ENCODE peak calls at places on chromosomes 7 and 10, in four cellular contexts. A is EL, E is T-helper 9 cell, D is RWPE1. O is an unnamed sample.

GRCh38 chr7:143257501-143257900 is 5.7 kb upstream of the GSTK1 start:
- DNase-seq in A (peak; percentile 20), E (no peak), D (no peak), O (peak; percentile 80)

GRCh38 chr10:79202188-79203013 is 133.6 kb downstream of the ZMIZ1 start:
- DNase-seq in A (peak; percentile 51), E (peak; percentile 15), D (no peak), O (peak; percentile 89)

GRCh38 chr10:22319559-22320558 is 1.0 kb upstream of the BMI1 start:
- DNase-seq in A (no peak), E (no peak), D (no peak), O (peak; percentile 57)

GRCh38 chr10:31876616-31877352 is 51.8 kb downstream of the ARHGAP12 start:
- DNase-seq in A (no peak), E (no peak), D (no peak), O (no peak)

GRCh38 chr10:19811517-19811916 is 4.7 kb upstream of the PLXDC2 start:
- DNase-seq in A (no peak), E (no peak), D (no peak), O (peak; percentile 37)

GRCh38 chr7:2019693-2020511 is 212.8 kb downstream of the MAD1L1 start:
- DNase-seq in A (peak; percentile 89), E (no peak), D (peak; percentile 37), O (no peak)

GRCh38 chr7:103636153-103636552 is 190.1 kb upstream of the SLC26A5 start:
- DNase-seq in A (peak; percentile 44), E (no peak), D (no peak), O (peak; percentile 43)

GRCh38 chr10:83685458-83685857 is 453.9 kb upstream of the GHITM start:
- DNase-seq in A (no peak), E (no peak), D (no peak), O (no peak)

GRCh38 chr7:69656890-69657289 is 58.6 kb downstream of the AUTS2 start:
- DNase-seq in A (no peak), E (no peak), D (no peak), O (no peak)

GRCh38 chr10:116679351-116679750 is 58.6 kb downstream of the PNLIPRP2 start:
- DNase-seq in A (no peak), E (no peak), D (no peak), O (no peak)

GRCh38 chr10:49781247-49781646 is 19.1 kb upstream of the OGDHL start:
- DNase-seq in A (peak; percentile 44), E (no peak), D (no peak), O (peak; percentile 79)

GRCh38 chr7:108499575-108499974 is 26.4 kb downstream of the PNPLA8 start:
- DNase-seq in A (no peak), E (no peak), D (no peak), O (no peak)

GRCh38 chr7:1848013-1848640 is 178.1 kb downstream of the ELFN1 start:
- DNase-seq in A (no peak), E (no peak), D (no peak), O (no peak)

GRCh38 chr7:129122751-129123516 is 21.6 kb upstream of the TSPAN33 start:
- DNase-seq in A (no peak), E (no peak), D (no peak), O (no peak)

GRCh38 chr7:99102361-99102760 is 41.5 kb downstream of the SMURF1 start:
- DNase-seq in A (peak; percentile 48), E (no peak), D (no peak), O (peak; percentile 65)

GRCh38 chr10:50563906-50564305 is 59.9 kb downstream of the SGMS1 start:
- DNase-seq in A (no peak), E (no peak), D (no peak), O (no peak)

GRCh38 chr10:31146496-31147219 is 115.0 kb upstream of the ZNF438 start:
- DNase-seq in A (peak; percentile 80), E (no peak), D (peak; percentile 42), O (peak; percentile 88)

GRCh38 chr10:55500931-55501559 is 700.0 kb upstream of the PCDH15 start:
- DNase-seq in A (no peak), E (no peak), D (peak; percentile 8), O (peak; percentile 72)